ENCODE peak calls at places on chromosomes 4 and X, in ten cellular contexts. E is glomerular endothelial cell; I is EL; T is adrenal gland; Q is mucosa of gallbladder; G is stimulated activated CD4-positive, alpha-beta T cell treated with anti-CD3 and anti-CD28 coated beads, Interleukin-15, amount 100 ng/mL, for 1 hour; Y is left colon; F is globus pallidus; W is AG20443; B is KBM-7. C is an unnamed sample.

GRCh38 chr4:35167385-35167784 is 1076.9 kb downstream of the ARAP2 start:
- DNase-seq in I (no peak), B (no peak), F (no peak), T (no peak), Y (no peak), Q (no peak), E (no peak), G (no peak), W (no peak), C (no peak)

GRCh38 chr4:95857761-95858160 is 17.9 kb downstream of the PDHA2 start:
- DNase-seq in B (no peak), G (no peak), T (no peak), Y (no peak), E (no peak), W (no peak), I (no peak), Q (no peak), F (no peak), C (no peak)

GRCh38 chr4:130576218-130576617 is 1480.3 kb downstream of the C4orf33 start:
- DNase-seq in F (no peak), E (no peak), W (no peak), B (no peak), Y (no peak), T (no peak), I (no peak), G (no peak), Q (no peak), C (no peak)

GRCh38 chr4:80189956-80190671 is 7.2 kb upstream of the PRDM8 start:
- DNase-seq in E (no peak), I (no peak), G (no peak), Q (no peak), F (no peak), Y (no peak), W (peak), B (no peak), T (no peak), C (no peak)

GRCh38 chrX:44483965-44484606 is 58.6 kb downstream of the FUNDC1 start:
- DNase-seq in G (no peak), Q (no peak), B (no peak), I (no peak), E (no peak), T (no peak), Y (no peak), W (no peak), F (no peak), C (no peak)

GRCh38 chr4:6568689-6569332 is 6.2 kb upstream of the MAN2B2 start:
- DNase-seq in F (no peak), T (no peak), G (no peak), Q (no peak), W (peak), Y (no peak), I (peak), E (no peak), B (no peak), C (no peak)

GRCh38 chr4:143406523-143406922 is 69.8 kb downstream of the GAB1 start:
- DNase-seq in E (no peak), Y (peak), I (peak), B (peak), W (peak), G (no peak), Q (peak), T (peak), F (no peak), C (no peak)

GRCh38 chr4:55116450-55116849 is 8.9 kb downstream of the KDR start:
- DNase-seq in T (no peak), I (peak), E (no peak), G (no peak), Q (no peak), B (no peak), F (no peak), Y (no peak), W (peak), C (no peak)

GRCh38 chrX:29241831-29242230 is 654.6 kb downstream of the IL1RAPL1 start:
- DNase-seq in Y (no peak), W (no peak), I (no peak), T (no peak), Q (no peak), F (no peak), B (no peak), E (no peak), G (no peak), C (no peak)

GRCh38 chr4:7907142-7907541 is 32.5 kb downstream of the AFAP1 start:
- DNase-seq in E (no peak), B (no peak), T (no peak), G (no peak), I (no peak), F (no peak), Y (no peak), W (no peak), Q (no peak), C (no peak)

GRCh38 chr4:160580581-160580980 is 1477.7 kb downstream of the RAPGEF2 start:
- DNase-seq in G (no peak), Y (no peak), W (no peak), F (no peak), B (no peak), Q (no peak), I (no peak), T (no peak), E (no peak), C (no peak)

GRCh38 chr4:108350332-108350731 is 181.6 kb upstream of the LEF1 start:
- DNase-seq in Q (no peak), Y (no peak), G (no peak), B (no peak), W (no peak), I (no peak), F (no peak), E (no peak), T (no peak), C (no peak)

GRCh38 chr4:156146581-156146980 is 192.9 kb upstream of the CTSO start:
- DNase-seq in I (no peak), Y (no peak), F (no peak), G (no peak), E (no peak), Q (no peak), T (no peak), B (no peak), W (no peak), C (no peak)

GRCh38 chr4:119958983-119959382 is 107.7 kb downstream of the MAD2L1 start:
- DNase-seq in W (no peak), G (no peak), B (no peak), T (no peak), Q (no peak), Y (no peak), I (no peak), F (no peak), E (no peak), C (no peak)

GRCh38 chr4:154517591-154517990 is 26.0 kb upstream of the DCHS2 start:
- DNase-seq in Y (no peak), F (no peak), I (no peak), G (no peak), E (no peak), Q (no peak), T (no peak), B (no peak), W (no peak), C (no peak)

GRCh38 chr4:84531689-84532088 is 32.6 kb upstream of the NKX6-1 start:
- DNase-seq in Y (no peak), B (no peak), G (no peak), F (no peak), E (no peak), I (no peak), Q (no peak), T (no peak), W (no peak), C (no peak)

GRCh38 chrX:25158635-25159034 is 142.9 kb upstream of the ARX start:
- DNase-seq in Y (no peak), G (no peak), E (no peak), F (no peak), W (no peak), Q (no peak), B (no peak), I (no peak), T (no peak), C (no peak)

GRCh38 chrX:112851806-112852205 is 11.2 kb upstream of the AMOT start:
- DNase-seq in T (peak), Q (no peak), I (no peak), G (no peak), F (no peak), E (no peak), B (no peak), Y (no peak), W (peak), C (peak)

GRCh38 chrX:9923357-9923756 is 43.8 kb upstream of the CLDN34 start:
- DNase-seq in Y (no peak), G (no peak), B (no peak), Q (no peak), E (no peak), T (no peak), I (no peak), F (no peak), W (no peak), C (no peak)

GRCh38 chrX:138765061-138765460 is 53.5 kb upstream of the FGF13 start:
- DNase-seq in E (no peak), W (peak), F (no peak), I (no peak), T (no peak), Q (no peak), Y (no peak), G (no peak), B (no peak), C (no peak)

GRCh38 chr4:67109276-67109675 is 436.0 kb downstream of the CENPC start:
- DNase-seq in G (no peak), T (no peak), Q (no peak), Y (no peak), E (no peak), I (no peak), W (no peak), B (no peak), F (no peak), C (no peak)

GRCh38 chr4:14289708-14290107 is 662.2 kb upstream of the BOD1L1 start:
- DNase-seq in B (no peak), Q (no peak), F (no peak), Y (no peak), T (no peak), I (peak), W (no peak), E (no peak), G (no peak), C (no peak)

GRCh38 chr4:109985993-109986640 is 73.4 kb downstream of the EGF start:
- DNase-seq in T (no peak), B (no peak), Q (no peak), F (no peak), W (peak), I (no peak), E (no peak), G (no peak), Y (no peak), C (no peak)

GRCh38 chrX:65406532-65406931 is 128.1 kb downstream of the LAS1L start:
- DNase-seq in I (peak), E (no peak), T (no peak), F (no peak), B (no peak), Q (no peak), Y (no peak), G (no peak), W (peak), C (no peak)

GRCh38 chr4:22500128-22500611 is 15.7 kb downstream of the ADGRA3 start:
- DNase-seq in G (no peak), I (no peak), Y (peak), B (no peak), F (no peak), W (no peak), Q (peak), E (no peak), T (no peak), C (no peak)

GRCh38 chr4:153939570-153939969 is 150.7 kb upstream of the SFRP2 start:
- DNase-seq in G (no peak), F (no peak), E (no peak), Q (no peak), B (no peak), Y (no peak), W (peak), T (no peak), I (no peak), C (no peak)

GRCh38 chr4:185261971-185262370 is 52.6 kb downstream of the SNX25 start:
- DNase-seq in W (no peak), F (peak), G (no peak), T (no peak), E (no peak), B (no peak), Y (no peak), I (no peak), Q (no peak), C (no peak)

GRCh38 chrX:130170752-130171445 is 863 bp upstream of the RAB33A start:
- DNase-seq in Y (peak), F (peak), Q (peak), B (peak), E (no peak), I (peak), W (peak), T (peak), G (peak), C (peak)

GRCh38 chr4:24770111-24770584 is 25.2 kb upstream of the SOD3 start:
- DNase-seq in Y (no peak), W (peak), F (no peak), G (no peak), I (peak), E (peak), T (no peak), Q (no peak), B (peak), C (no peak)

GRCh38 chr4:163384434-163384833 is 40.7 kb downstream of the NPY5R start:
- DNase-seq in T (no peak), Y (no peak), E (no peak), Q (no peak), G (no peak), I (no peak), W (no peak), F (no peak), B (no peak), C (no peak)

GRCh38 chrX:134670241-134670811 is 12.1 kb upstream of the PLAC1 start:
- DNase-seq in Q (no peak), Y (no peak), E (no peak), W (peak), F (no peak), B (no peak), I (peak), T (no peak), G (no peak), C (no peak)

C was measured in CD14-positive monocyte.